ENCODE peak calls at places on chromosomes 2 and 18, in eight cellular contexts. Z, G, U, P, O, I, D and C are unnamed samples.
A peak's percentile ranks its signal among the peaks of the same experiment; 100 is the strongest.

GRCh38 chr2:67295851-67296250 is 101.3 kb upstream of the ETAA1 start:
- DNase-seq in Z (no peak), G (no peak), U (no peak), P (no peak), O (no peak), I (no peak), D (no peak), C (no peak)

GRCh38 chr2:70937866-70938579 is 2.3 kb downstream of the ATP6V1B1 start:
- DNase-seq in Z (no peak), G (no peak), U (no peak), P (no peak), O (no peak), I (peak; percentile 77), D (no peak), C (no peak)

GRCh38 chr2:241083091-241083415 is 19.0 kb downstream of the MTERF4 start:
- DNase-seq in Z (no peak), G (no peak), U (no peak), P (no peak), O (no peak), I (no peak), D (no peak), C (no peak)

GRCh38 chr2:219939647-219940046 is 312.2 kb downstream of the SLC4A3 start:
- DNase-seq in Z (no peak), G (no peak), U (no peak), P (no peak), O (no peak), I (no peak), D (no peak), C (no peak)

GRCh38 chr18:39951321-39951720 is 2003.7 kb upstream of the PIK3C3 start:
- DNase-seq in Z (no peak), G (no peak), U (no peak), P (no peak), O (no peak), I (no peak), D (no peak), C (no peak)

GRCh38 chr2:28981620-28982371 is 698 bp downstream of the TOGARAM2 start:
- DNase-seq in Z (no peak), G (no peak), U (no peak), P (no peak), O (no peak), I (no peak), D (no peak), C (no peak)

GRCh38 chr2:136765256-136765735 is at the start of gene THSD7B:
- DNase-seq in Z (no peak), G (no peak), U (no peak), P (no peak), O (peak; percentile 69), I (peak; percentile 4), D (no peak), C (no peak)

GRCh38 chr18:51077217-51077616 is 47.2 kb downstream of the SMAD4 start:
- DNase-seq in Z (no peak), G (peak; percentile 23), U (no peak), P (no peak), O (no peak), I (no peak), D (no peak), C (no peak)

GRCh38 chr18:35616664-35617423 is 35.3 kb downstream of the GALNT1 start:
- DNase-seq in Z (peak; percentile 55), G (peak; percentile 77), U (peak; percentile 96), P (peak; percentile 39), O (no peak), I (peak; percentile 15), D (no peak), C (no peak)

GRCh38 chr2:26088038-26088643 is 54.3 kb downstream of the RAB10 start:
- DNase-seq in Z (no peak), G (peak; percentile 44), U (peak; percentile 52), P (no peak), O (no peak), I (no peak), D (no peak), C (no peak)

GRCh38 chr2:173044686-173045085 is 31.0 kb upstream of the MAP3K20 start:
- DNase-seq in Z (no peak), G (no peak), U (no peak), P (no peak), O (no peak), I (no peak), D (no peak), C (no peak)

GRCh38 chr2:174593574-174594203 is 3.9 kb downstream of the WIPF1 start:
- DNase-seq in Z (peak; percentile 46), G (peak; percentile 89), U (peak; percentile 100), P (peak; percentile 35), O (no peak), I (peak; percentile 27), D (no peak), C (peak; percentile 93)

GRCh38 chr2:75787532-75788132 is 76.9 kb upstream of the GCFC2 start:
- DNase-seq in Z (no peak), G (peak; percentile 67), U (peak; percentile 78), P (no peak), O (no peak), I (no peak), D (no peak), C (peak; percentile 69)

GRCh38 chr2:42350434-42351063 is 10.5 kb downstream of the COX7A2L start:
- DNase-seq in Z (no peak), G (no peak), U (no peak), P (no peak), O (no peak), I (no peak), D (no peak), C (no peak)

GRCh38 chr18:37309059-37309458 is 256.5 kb downstream of the CELF4 start:
- DNase-seq in Z (no peak), G (peak; percentile 25), U (no peak), P (no peak), O (no peak), I (no peak), D (no peak), C (no peak)

GRCh38 chr2:78455586-78455985 is 569.9 kb upstream of the REG3G start:
- DNase-seq in Z (no peak), G (no peak), U (no peak), P (no peak), O (no peak), I (no peak), D (no peak), C (no peak)

GRCh38 chr18:66990909-66991308 is 387.0 kb upstream of the CDH19 start:
- DNase-seq in Z (no peak), G (no peak), U (no peak), P (no peak), O (no peak), I (no peak), D (no peak), C (no peak)

GRCh38 chr2:128450211-128451015 is 131.7 kb upstream of the HS6ST1 start:
- DNase-seq in Z (no peak), G (no peak), U (no peak), P (no peak), O (no peak), I (no peak), D (no peak), C (no peak)

GRCh38 chr2:54206596-54206995 is 49.4 kb downstream of the TSPYL6 start:
- DNase-seq in Z (no peak), G (peak; percentile 76), U (peak; percentile 63), P (no peak), O (no peak), I (no peak), D (no peak), C (no peak)

GRCh38 chr18:12257996-12258718 is 4.0 kb downstream of the CIDEA start:
- DNase-seq in Z (no peak), G (no peak), U (no peak), P (no peak), O (no peak), I (peak; percentile 28), D (no peak), C (no peak)

GRCh38 chr18:76686737-76687231 is 135.6 kb upstream of the ZNF236 start:
- DNase-seq in Z (peak; percentile 45), G (peak; percentile 75), U (peak; percentile 85), P (no peak), O (no peak), I (peak; percentile 55), D (no peak), C (no peak)

GRCh38 chr2:173077506-173078177 is 2.0 kb downstream of the MAP3K20 start:
- DNase-seq in Z (no peak), G (peak; percentile 51), U (no peak), P (no peak), O (no peak), I (no peak), D (no peak), C (no peak)

GRCh38 chr18:36284671-36285295 is 12.7 kb upstream of the FHOD3 start:
- DNase-seq in Z (peak; percentile 30), G (peak; percentile 82), U (peak; percentile 85), P (peak; percentile 12), O (no peak), I (peak; percentile 34), D (no peak), C (peak; percentile 16)

GRCh38 chr2:116510117-116510671 is 1304.3 kb upstream of the DDX18 start:
- DNase-seq in Z (no peak), G (peak; percentile 14), U (peak; percentile 77), P (no peak), O (no peak), I (peak; percentile 71), D (no peak), C (peak; percentile 1)

GRCh38 chr2:208406474-208407451 is at the start of gene PTH2R:
- DNase-seq in Z (peak; percentile 3), G (peak; percentile 3), U (no peak), P (no peak), O (peak; percentile 73), I (peak; percentile 73), D (no peak), C (no peak)

GRCh38 chr2:10402652-10403215 is 45.4 kb downstream of the ODC1 start:
- DNase-seq in Z (no peak), G (no peak), U (no peak), P (no peak), O (no peak), I (no peak), D (no peak), C (no peak)

GRCh38 chr2:46488389-46488788 is 9.0 kb downstream of the TMEM247 start:
- DNase-seq in Z (no peak), G (no peak), U (no peak), P (no peak), O (no peak), I (no peak), D (no peak), C (no peak)

GRCh38 chr18:69469444-69469919 is 68.8 kb downstream of the DOK6 start:
- DNase-seq in Z (no peak), G (peak; percentile 19), U (peak; percentile 13), P (peak; percentile 6), O (peak; percentile 64), I (peak; percentile 34), D (no peak), C (no peak)

GRCh38 chr18:48186861-48187260 is 222.3 kb downstream of the ZBTB7C start:
- DNase-seq in Z (no peak), G (no peak), U (no peak), P (no peak), O (no peak), I (no peak), D (no peak), C (no peak)

GRCh38 chr2:20448246-20449046 is 1.6 kb downstream of the RHOB start:
- DNase-seq in Z (no peak), G (peak; percentile 62), U (no peak), P (no peak), O (peak; percentile 61), I (peak; percentile 49), D (no peak), C (no peak)

GRCh38 chr18:12307251-12307736 is 747 bp upstream of the TUBB6 start:
- DNase-seq in Z (peak; percentile 34), G (peak; percentile 80), U (peak; percentile 69), P (no peak), O (peak; percentile 88), I (peak; percentile 63), D (no peak), C (no peak)

GRCh38 chr2:109046925-109047508 is 58.0 kb upstream of the EDAR start:
- DNase-seq in Z (no peak), G (no peak), U (peak; percentile 66), P (no peak), O (no peak), I (no peak), D (no peak), C (no peak)

GRCh38 chr2:128214866-128215460 is 103.7 kb downstream of the HS6ST1 start:
- DNase-seq in Z (peak; percentile 23), G (no peak), U (no peak), P (no peak), O (no peak), I (no peak), D (no peak), C (no peak)